ENCODE peak calls at places on chromosomes 4 and X, in four cellular contexts. F is tibial artery, S is pancreas, X is endothelial cell. W is an unnamed sample.

GRCh38 chrX:24014388-24015018 is 12.5 kb downstream of the KLHL15 start:
- DNase-seq in S (no peak), X (no peak), F (no peak), W (no peak)

GRCh38 chrX:3699841-3700381 is 13.5 kb downstream of the PRKX start:
- DNase-seq in X (no peak), F (no peak), S (no peak), W (no peak)

GRCh38 chr4:2353222-2354107 is 65.0 kb downstream of the ZFYVE28 start:
- DNase-seq in F (peak), S (no peak), X (no peak), W (no peak)

GRCh38 chrX:154481911-154482601 is 3.0 kb upstream of the LAGE3 start:
- DNase-seq in X (no peak), S (no peak), F (no peak), W (no peak)

GRCh38 chrX:71128915-71129765 is 10.7 kb downstream of the MED12 start:
- DNase-seq in F (peak), X (peak), S (peak), W (peak)

GRCh38 chr4:103904126-103904525 is 184.3 kb upstream of the TACR3 start:
- DNase-seq in F (no peak), S (no peak), X (no peak), W (no peak)

GRCh38 chr4:6368601-6369000 is 99.0 kb downstream of the WFS1 start:
- DNase-seq in S (peak), X (no peak), F (no peak), W (no peak)

GRCh38 chr4:150462743-150463142 is 119.2 kb upstream of the MAB21L2 start:
- DNase-seq in X (no peak), F (no peak), S (no peak), W (no peak)

DNA sequence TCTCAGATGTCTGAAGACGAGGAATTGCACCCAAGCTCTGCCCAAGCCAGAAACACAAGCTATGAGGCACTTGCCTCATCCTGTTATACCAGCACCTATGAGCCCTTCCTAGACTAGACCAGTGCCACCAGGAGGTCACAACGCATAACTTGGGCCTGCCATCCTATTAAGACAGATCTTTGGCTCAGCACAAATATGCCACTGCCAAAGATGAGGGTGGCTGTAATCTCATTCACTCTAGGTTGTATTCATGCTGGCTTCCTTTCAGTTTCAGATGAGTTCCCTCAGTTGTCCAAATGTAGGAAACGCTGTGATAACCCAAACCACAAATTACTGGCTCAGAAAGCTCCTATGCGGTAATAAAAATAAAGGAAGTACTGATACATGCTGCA is 76.5 kb upstream of the CITED1 start:
- DNase-seq in S (no peak), F (no peak), X (no peak), W (no peak)
- TF ChIP-seq CTCF in S (no peak), F (no peak), X (no peak), W (no peak)

GRCh38 chrX:131741103-131741581 is 197.3 kb downstream of the OR13H1 start:
- DNase-seq in X (no peak), S (peak), F (no peak), W (no peak)
- TF ChIP-seq CTCF in X (no peak), S (peak), F (no peak), W (no peak)

DNA sequence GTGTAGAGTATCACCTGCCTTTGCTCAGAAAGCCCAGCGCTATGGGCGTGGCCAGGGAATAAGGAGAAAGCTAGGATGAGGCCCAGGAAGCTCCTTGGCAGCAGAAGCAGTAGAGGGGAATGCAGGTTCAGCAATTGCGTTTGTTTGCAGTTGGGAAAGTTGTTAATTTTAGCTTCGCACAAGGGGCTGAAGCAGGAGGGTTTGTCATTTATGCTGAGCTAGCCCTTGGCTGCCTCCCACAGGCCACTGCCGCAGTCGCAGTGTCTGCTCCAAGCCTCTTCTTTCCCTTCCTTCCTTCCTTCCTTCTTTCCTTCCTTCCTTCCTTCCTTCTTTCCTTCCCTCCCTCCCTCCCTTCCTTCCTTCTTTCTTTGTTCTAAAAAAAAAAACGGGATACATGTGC is 21.5 kb downstream of the FRMPD3 start:
- DNase-seq in F (no peak), X (no peak), S (no peak), W (no peak)
- TF ChIP-seq CTCF in F (no peak), X (no peak), S (no peak), W (no peak)

DNA sequence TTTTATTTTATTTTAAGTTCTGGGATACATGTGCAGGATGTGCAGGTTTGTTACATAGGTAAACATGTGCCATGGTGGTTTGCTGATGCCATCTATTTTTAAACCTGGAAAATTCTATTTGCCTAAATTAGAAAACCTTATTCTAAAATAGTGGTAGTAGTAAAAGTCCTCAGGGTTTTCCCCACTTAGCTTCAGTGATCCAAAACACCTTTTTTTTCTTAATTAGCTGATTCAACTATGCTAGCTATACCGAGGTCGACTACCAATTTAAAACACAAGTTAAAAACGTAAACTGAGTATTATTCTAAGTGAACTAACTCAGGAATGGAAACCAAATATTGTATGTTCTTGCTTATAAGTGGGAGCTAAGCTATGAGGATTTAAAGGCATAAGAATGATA is 70.0 kb upstream of the IL13RA1 start:
- DNase-seq in S (no peak), X (no peak), F (no peak), W (no peak)
- TF ChIP-seq CTCF in S (no peak), X (no peak), F (no peak), W (no peak)

GRCh38 chr4:40736910-40737309 is 12.8 kb upstream of the NSUN7 start:
- DNase-seq in F (no peak), S (no peak), X (no peak), W (no peak)
- TF ChIP-seq CTCF in F (peak), S (no peak), X (no peak), W (peak)

DNA sequence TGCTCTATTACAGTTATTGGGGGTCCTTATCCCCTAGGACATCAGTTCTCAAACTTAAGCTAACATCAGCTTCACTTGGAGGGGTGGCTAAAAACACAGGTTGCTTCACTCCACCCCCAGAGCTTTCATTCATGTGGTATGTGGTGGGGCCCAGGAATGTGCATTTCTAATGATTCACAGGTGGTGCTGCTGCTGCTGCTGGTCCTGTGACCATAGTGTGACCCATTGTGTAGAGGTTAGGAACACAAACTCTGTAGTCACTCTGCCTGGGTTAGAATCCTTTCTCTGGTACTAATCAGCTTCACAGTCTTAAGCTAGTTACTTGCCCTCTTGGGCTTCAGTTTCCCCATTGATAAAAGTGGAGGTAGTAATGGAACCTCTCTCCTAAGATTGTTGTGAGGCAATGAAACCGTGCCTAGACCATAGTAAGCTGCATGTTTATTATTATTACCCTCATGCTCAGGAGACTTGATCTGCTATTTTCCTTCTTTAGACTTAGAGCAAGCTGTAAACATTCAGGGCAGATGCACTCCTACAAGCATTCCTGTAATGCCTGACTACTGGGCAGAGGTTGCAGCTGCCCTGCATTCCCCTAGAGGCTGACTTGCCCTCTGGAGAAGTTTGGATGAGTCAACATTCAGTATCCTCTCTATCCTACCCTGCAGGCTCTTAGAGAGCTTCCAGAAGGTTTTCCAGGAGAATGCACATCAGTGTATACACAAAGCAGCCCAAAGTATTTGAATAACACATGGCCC is 94.1 kb upstream of the ACSL4 start:
- DNase-seq in F (no peak), S (no peak), X (no peak), W (no peak)
- TF ChIP-seq CTCF in F (no peak), S (no peak), X (no peak), W (no peak)

W was measured in CD14-positive monocyte.